ENCODE peak calls at places on chromosomes 6 and 20, in five cellular contexts. X is IMR-90, I is endothelial cell of umbilical vein, H is fibroblast of the aortic adventitia, F is kidney. L is an unnamed sample.

GRCh38 chr6:114194362-114195343 is 148.2 kb downstream of the HS3ST5 start:
- DNase-seq in X (peak; percentile 0), I (no peak), H (peak; percentile 46), F (no peak), L (peak; percentile 25)

GRCh38 chr20:52614036-52614863 is 357.9 kb upstream of the TSHZ2 start:
- DNase-seq in X (no peak), I (peak; percentile 2), H (no peak), F (no peak), L (peak; percentile 39)

GRCh38 chr6:45421700-45422540 is 44.2 kb upstream of the SUPT3H start:
- DNase-seq in X (peak; percentile 67), I (peak; percentile 48), H (peak; percentile 68), F (peak; percentile 90), L (peak; percentile 76)

GRCh38 chr6:169396554-169397163 is 143.0 kb upstream of the THBS2 start:
- DNase-seq in X (no peak), I (no peak), H (no peak), F (peak; percentile 51), L (no peak)

GRCh38 chr20:63500151-63500901 is 1.4 kb upstream of the EEF1A2 start:
- DNase-seq in X (no peak), I (no peak), H (no peak), F (peak; percentile 70), L (no peak)

GRCh38 chr20:49965781-49966304 is 16.9 kb upstream of the SNAI1 start:
- DNase-seq in X (no peak), I (no peak), H (no peak), F (no peak), L (no peak)

GRCh38 chr6:91566467-91566866 is 979.6 kb upstream of the MAP3K7 start:
- DNase-seq in X (peak; percentile 4), I (no peak), H (no peak), F (no peak), L (no peak)

GRCh38 chr6:132483779-132484679 is 28.9 kb downstream of the STX7 start:
- DNase-seq in X (peak; percentile 76), I (peak; percentile 71), H (peak; percentile 85), F (no peak), L (peak; percentile 69)

GRCh38 chr6:128266946-128267345 is 253.5 kb downstream of the PTPRK start:
- DNase-seq in X (peak; percentile 22), I (no peak), H (no peak), F (no peak), L (no peak)

GRCh38 chr6:35318200-35318844 is 20.7 kb downstream of the DEF6 start:
- DNase-seq in X (peak; percentile 72), I (peak; percentile 85), H (peak; percentile 60), F (peak; percentile 93), L (peak; percentile 49)

GRCh38 chr6:109393882-109394281 is 11.6 kb upstream of the CD164 start:
- DNase-seq in X (peak; percentile 22), I (no peak), H (no peak), F (no peak), L (no peak)

GRCh38 chr6:109396319-109396718 is 14.1 kb upstream of the CD164 start:
- DNase-seq in X (no peak), I (no peak), H (no peak), F (no peak), L (no peak)

DNA sequence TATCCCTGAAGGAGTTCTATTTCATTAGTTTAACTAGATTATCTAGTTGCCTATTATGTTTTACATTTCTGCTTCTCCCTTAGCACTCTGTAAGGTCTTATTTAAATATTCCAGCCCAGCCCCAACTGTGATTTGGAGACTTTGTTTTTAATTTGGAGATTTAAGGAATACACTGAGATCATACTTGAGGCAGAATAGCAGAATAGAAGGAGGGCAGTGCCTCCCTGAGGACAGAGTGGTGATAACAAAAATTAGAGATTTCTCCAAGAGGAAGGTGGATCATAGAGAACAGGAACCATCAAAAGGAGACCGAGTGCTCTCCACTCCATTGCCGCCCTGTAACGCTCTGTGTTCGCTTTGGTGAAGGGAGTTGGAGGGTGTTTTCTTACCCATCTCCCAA is 14.8 kb upstream of the CD164 start:
- DNase-seq in X (peak; percentile 44), I (peak; percentile 35), H (peak; percentile 63), F (no peak), L (peak; percentile 20)
- TF ChIP-seq CTCF in X (peak; percentile 61), I (no peak), H (peak; percentile 53), F (no peak), L (peak; percentile 54)

GRCh38 chr20:22288957-22289356 is 295.4 kb downstream of the FOXA2 start:
- DNase-seq in X (no peak), I (no peak), H (no peak), F (no peak), L (no peak)

GRCh38 chr20:22282696-22283095 is 301.7 kb downstream of the FOXA2 start:
- DNase-seq in X (no peak), I (no peak), H (no peak), F (no peak), L (no peak)

GRCh38 chr20:22289442-22289841 is 294.9 kb downstream of the FOXA2 start:
- DNase-seq in X (no peak), I (no peak), H (no peak), F (no peak), L (no peak)

GRCh38 chr20:22288156-22288555 is 296.2 kb downstream of the FOXA2 start:
- DNase-seq in X (no peak), I (no peak), H (no peak), F (no peak), L (no peak)

GRCh38 chr20:22285555-22285954 is 298.8 kb downstream of the FOXA2 start:
- DNase-seq in X (no peak), I (no peak), H (no peak), F (no peak), L (no peak)
- TF ChIP-seq CTCF in X (no peak), I (no peak), H (no peak), F (no peak), L (no peak)

DNA sequence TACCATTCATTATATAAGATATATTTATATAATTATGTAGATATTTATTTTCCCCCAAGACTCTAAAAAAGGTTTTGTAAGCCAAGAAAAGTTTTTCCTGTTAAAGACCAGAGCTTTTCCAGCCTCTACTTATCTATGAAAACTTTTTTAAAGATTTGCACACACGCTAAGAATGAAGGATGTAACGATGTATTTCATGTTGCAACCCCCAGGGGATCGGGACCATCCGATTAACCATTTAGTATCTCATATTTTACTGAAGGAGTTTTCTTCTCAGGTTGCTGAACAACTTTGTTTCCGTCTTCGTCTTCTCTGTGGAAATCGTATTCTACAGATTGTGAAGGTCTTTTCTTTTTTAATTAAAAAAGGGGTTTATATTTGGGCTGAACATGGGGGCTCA is 70.0 kb upstream of the SASH1 start:
- DNase-seq in X (no peak), I (no peak), H (peak; percentile 65), F (no peak), L (no peak)
- TF ChIP-seq CTCF in X (no peak), I (no peak), H (peak; percentile 27), F (no peak), L (peak; percentile 9)

GRCh38 chr6:79713701-79714322 is 82.7 kb downstream of the SH3BGRL2 start:
- DNase-seq in X (peak; percentile 50), I (peak; percentile 64), H (peak; percentile 50), F (no peak), L (peak; percentile 23)
- TF ChIP-seq CTCF in X (peak; percentile 65), I (peak; percentile 62), H (peak; percentile 59), F (peak; percentile 60), L (peak; percentile 69)

DNA sequence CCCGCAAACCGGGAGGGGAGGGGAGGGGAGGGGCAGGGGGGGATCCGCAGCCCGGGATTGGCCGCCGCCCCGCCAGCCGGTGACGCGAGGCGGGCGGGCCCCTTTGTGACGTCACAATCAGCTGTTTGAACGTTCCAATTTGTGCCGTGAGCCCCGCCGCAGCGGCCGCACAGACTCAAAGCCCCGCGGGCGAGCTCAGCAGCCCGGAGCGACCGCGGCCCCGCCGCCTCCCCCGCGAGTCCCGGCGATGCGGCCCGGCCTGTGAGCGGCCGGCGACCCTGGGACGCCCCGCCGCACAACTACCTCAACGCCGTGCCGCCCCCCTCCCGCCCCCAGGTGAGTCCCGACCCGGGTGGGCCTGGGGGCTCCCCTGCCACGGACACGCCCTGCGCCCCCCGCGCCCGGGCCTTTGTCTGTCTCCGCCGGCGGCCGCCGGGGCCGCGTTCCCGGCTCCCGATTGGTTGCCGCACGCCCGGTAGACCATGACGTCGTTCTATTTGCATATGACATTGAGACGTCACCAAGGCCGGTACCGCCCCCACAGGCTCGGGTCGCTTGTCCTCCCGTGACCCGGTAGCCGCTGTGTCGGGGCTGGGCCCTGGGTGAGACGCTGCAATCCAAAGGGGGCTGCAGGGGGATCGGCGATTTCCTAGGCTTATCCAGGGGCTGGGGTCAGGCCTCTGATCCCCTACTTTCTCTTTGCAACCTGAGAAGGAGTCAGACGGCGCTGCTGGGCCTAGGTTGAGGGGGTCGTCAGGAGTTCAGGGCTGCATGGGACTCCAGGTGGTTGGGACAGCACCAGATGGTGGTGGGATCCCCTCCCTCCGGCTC is at the start of gene TP53INP2:
- DNase-seq in X (peak; percentile 91), I (peak; percentile 81), H (peak; percentile 89), F (peak; percentile 97), L (peak; percentile 88)
- TF ChIP-seq CTCF in X (no peak), I (no peak), H (no peak), F (no peak), L (no peak)

GRCh38 chr20:14948416-14948815 is 611.0 kb upstream of the FLRT3 start:
- DNase-seq in X (no peak), I (peak; percentile 9), H (no peak), F (no peak), L (no peak)
- TF ChIP-seq CTCF in X (no peak), I (peak; percentile 13), H (no peak), F (peak; percentile 29), L (no peak)